ENCODE peak calls at places on chromosome 19, in ten cellular contexts. One of them, this sample, is unnamed. For H3K36me3, the result is how much of the 10 kb centered on the place peaks cover.

GRCh38 chr19:8641908-8642547 is 11.6 kb downstream of the NFILZ start:
- DNase-seq in aorta: no peak
- DNase-seq in CD4-positive, CD25-positive, alpha-beta regulatory T cell: no peak
- DNase-seq in tibial artery: no peak
- DNase-seq in pancreas: no peak
- DNase-seq in gastrocnemius medialis: no peak
- DNase-seq in PC-3: peak
- DNase-seq in cardiac muscle cell: peak
- DNase-seq in esophagus squamous epithelium: no peak
- DNase-seq in CD8-positive, alpha-beta memory T cell: no peak
- DNase-seq in this sample: peak

GRCh38 chr19:54473071-54473941 is at the start of gene CDC42EP5:
- DNase-seq in aorta: peak
- DNase-seq in CD4-positive, CD25-positive, alpha-beta regulatory T cell: no peak
- DNase-seq in tibial artery: peak
- DNase-seq in pancreas: peak
- DNase-seq in gastrocnemius medialis: peak
- DNase-seq in PC-3: no peak
- DNase-seq in cardiac muscle cell: peak
- DNase-seq in esophagus squamous epithelium: no peak
- DNase-seq in CD8-positive, alpha-beta memory T cell: no peak
- DNase-seq in this sample: no peak

GRCh38 chr19:53076984-53077383 is 26.2 kb downstream of the ZNF160 start:
- DNase-seq in aorta: no peak
- DNase-seq in CD4-positive, CD25-positive, alpha-beta regulatory T cell: no peak
- DNase-seq in tibial artery: no peak
- DNase-seq in pancreas: peak
- DNase-seq in gastrocnemius medialis: peak
- DNase-seq in PC-3: peak
- DNase-seq in cardiac muscle cell: peak
- DNase-seq in esophagus squamous epithelium: no peak
- DNase-seq in CD8-positive, alpha-beta memory T cell: no peak
- DNase-seq in this sample: no peak

GRCh38 chr19:45779231-45780145 is 2.8 kb downstream of the DMPK start:
- DNase-seq in aorta: peak
- DNase-seq in CD4-positive, CD25-positive, alpha-beta regulatory T cell: peak
- DNase-seq in tibial artery: peak
- DNase-seq in pancreas: peak
- DNase-seq in gastrocnemius medialis: peak
- DNase-seq in PC-3: peak
- DNase-seq in cardiac muscle cell: peak
- DNase-seq in esophagus squamous epithelium: peak
- DNase-seq in CD8-positive, alpha-beta memory T cell: peak
- DNase-seq in this sample: peak

GRCh38 chr19:18995804-18996241 is 37.5 kb downstream of the SUGP2 start:
- DNase-seq in aorta: peak
- DNase-seq in CD4-positive, CD25-positive, alpha-beta regulatory T cell: no peak
- DNase-seq in tibial artery: no peak
- DNase-seq in pancreas: peak
- DNase-seq in gastrocnemius medialis: no peak
- DNase-seq in PC-3: peak
- DNase-seq in cardiac muscle cell: peak
- DNase-seq in esophagus squamous epithelium: no peak
- DNase-seq in CD8-positive, alpha-beta memory T cell: no peak
- DNase-seq in this sample: peak

GRCh38 chr19:4403005-4403761 is 743 bp downstream of the CHAF1A start:
- DNase-seq in aorta: no peak
- DNase-seq in CD4-positive, CD25-positive, alpha-beta regulatory T cell: no peak
- DNase-seq in tibial artery: no peak
- DNase-seq in pancreas: no peak
- DNase-seq in gastrocnemius medialis: peak
- DNase-seq in PC-3: peak
- DNase-seq in cardiac muscle cell: no peak
- DNase-seq in esophagus squamous epithelium: no peak
- DNase-seq in CD8-positive, alpha-beta memory T cell: no peak
- DNase-seq in this sample: peak

GRCh38 chr19:18153555-18154134 is 682 bp downstream of the PIK3R2 start:
- DNase-seq in aorta: peak
- DNase-seq in CD4-positive, CD25-positive, alpha-beta regulatory T cell: peak
- DNase-seq in tibial artery: no peak
- DNase-seq in pancreas: peak
- DNase-seq in gastrocnemius medialis: no peak
- DNase-seq in PC-3: no peak
- DNase-seq in cardiac muscle cell: no peak
- DNase-seq in esophagus squamous epithelium: no peak
- DNase-seq in CD8-positive, alpha-beta memory T cell: peak
- DNase-seq in this sample: no peak

GRCh38 chr19:35348909-35349611 is 1.4 kb downstream of the FFAR1 start:
- DNase-seq in aorta: no peak
- DNase-seq in CD4-positive, CD25-positive, alpha-beta regulatory T cell: no peak
- DNase-seq in tibial artery: no peak
- DNase-seq in pancreas: peak
- DNase-seq in gastrocnemius medialis: no peak
- DNase-seq in PC-3: no peak
- DNase-seq in cardiac muscle cell: no peak
- DNase-seq in esophagus squamous epithelium: no peak
- DNase-seq in CD8-positive, alpha-beta memory T cell: no peak
- DNase-seq in this sample: no peak

GRCh38 chr19:51354742-51355148 is 11.4 kb downstream of the ETFB start:
- DNase-seq in aorta: no peak
- DNase-seq in CD4-positive, CD25-positive, alpha-beta regulatory T cell: no peak
- DNase-seq in tibial artery: no peak
- DNase-seq in pancreas: no peak
- DNase-seq in gastrocnemius medialis: no peak
- DNase-seq in PC-3: no peak
- DNase-seq in cardiac muscle cell: peak
- DNase-seq in esophagus squamous epithelium: no peak
- DNase-seq in CD8-positive, alpha-beta memory T cell: peak
- DNase-seq in this sample: peak

GRCh38 chr19:35663981-35664380 is 2.3 kb upstream of the UPK1A start:
- DNase-seq in aorta: no peak
- DNase-seq in CD4-positive, CD25-positive, alpha-beta regulatory T cell: no peak
- DNase-seq in tibial artery: no peak
- DNase-seq in pancreas: no peak
- DNase-seq in gastrocnemius medialis: no peak
- DNase-seq in PC-3: no peak
- DNase-seq in cardiac muscle cell: no peak
- DNase-seq in esophagus squamous epithelium: no peak
- DNase-seq in CD8-positive, alpha-beta memory T cell: no peak
- DNase-seq in this sample: no peak

GRCh38 chr19:44401108-44401786 is at the start of gene ZNF285:
- DNase-seq in aorta: peak
- DNase-seq in CD4-positive, CD25-positive, alpha-beta regulatory T cell: peak
- DNase-seq in tibial artery: peak
- DNase-seq in pancreas: peak
- DNase-seq in gastrocnemius medialis: peak
- DNase-seq in PC-3: peak
- DNase-seq in cardiac muscle cell: peak
- DNase-seq in esophagus squamous epithelium: no peak
- DNase-seq in CD8-positive, alpha-beta memory T cell: peak
- DNase-seq in this sample: no peak

GRCh38 chr19:13689050-13689449 is 75.3 kb upstream of the MRI1 start:
- DNase-seq in aorta: no peak
- DNase-seq in CD4-positive, CD25-positive, alpha-beta regulatory T cell: no peak
- DNase-seq in tibial artery: no peak
- DNase-seq in pancreas: no peak
- DNase-seq in gastrocnemius medialis: no peak
- DNase-seq in PC-3: peak
- DNase-seq in cardiac muscle cell: peak
- DNase-seq in esophagus squamous epithelium: no peak
- DNase-seq in CD8-positive, alpha-beta memory T cell: no peak
- DNase-seq in this sample: peak

GRCh38 chr19:12137541-12137940 is 2.6 kb downstream of the ZNF20 start:
- DNase-seq in aorta: no peak
- DNase-seq in CD4-positive, CD25-positive, alpha-beta regulatory T cell: no peak
- DNase-seq in tibial artery: no peak
- DNase-seq in pancreas: no peak
- DNase-seq in gastrocnemius medialis: no peak
- DNase-seq in PC-3: peak
- DNase-seq in cardiac muscle cell: no peak
- DNase-seq in esophagus squamous epithelium: no peak
- DNase-seq in CD8-positive, alpha-beta memory T cell: no peak
- DNase-seq in this sample: no peak

GRCh38 chr19:12133069-12133468 is 7.1 kb downstream of the ZNF20 start:
- DNase-seq in aorta: no peak
- DNase-seq in CD4-positive, CD25-positive, alpha-beta regulatory T cell: no peak
- DNase-seq in tibial artery: no peak
- DNase-seq in pancreas: no peak
- DNase-seq in gastrocnemius medialis: no peak
- DNase-seq in PC-3: no peak
- DNase-seq in cardiac muscle cell: no peak
- DNase-seq in esophagus squamous epithelium: no peak
- DNase-seq in CD8-positive, alpha-beta memory T cell: no peak
- DNase-seq in this sample: no peak
- H3K36me3 ChIP-seq in aorta: under half
- H3K36me3 ChIP-seq in CD4-positive, CD25-positive, alpha-beta regulatory T cell: under half
- H3K36me3 ChIP-seq in tibial artery: half or more
- H3K36me3 ChIP-seq in pancreas: under half
- H3K36me3 ChIP-seq in gastrocnemius medialis: under half
- H3K36me3 ChIP-seq in PC-3: half or more
- H3K36me3 ChIP-seq in cardiac muscle cell: under half
- H3K36me3 ChIP-seq in esophagus squamous epithelium: under half
- H3K36me3 ChIP-seq in CD8-positive, alpha-beta memory T cell: under half
- H3K36me3 ChIP-seq in this sample: under half

GRCh38 chr19:27858981-27859581 is 1353.9 kb downstream of the UQCRFS1 start:
- DNase-seq in aorta: no peak
- DNase-seq in CD4-positive, CD25-positive, alpha-beta regulatory T cell: no peak
- DNase-seq in tibial artery: no peak
- DNase-seq in pancreas: no peak
- DNase-seq in gastrocnemius medialis: no peak
- DNase-seq in PC-3: no peak
- DNase-seq in cardiac muscle cell: no peak
- DNase-seq in esophagus squamous epithelium: no peak
- DNase-seq in CD8-positive, alpha-beta memory T cell: no peak
- DNase-seq in this sample: no peak

GRCh38 chr19:27860309-27860934 is 1352.5 kb downstream of the UQCRFS1 start:
- DNase-seq in aorta: no peak
- DNase-seq in CD4-positive, CD25-positive, alpha-beta regulatory T cell: no peak
- DNase-seq in tibial artery: no peak
- DNase-seq in pancreas: no peak
- DNase-seq in gastrocnemius medialis: no peak
- DNase-seq in PC-3: no peak
- DNase-seq in cardiac muscle cell: no peak
- DNase-seq in esophagus squamous epithelium: no peak
- DNase-seq in CD8-positive, alpha-beta memory T cell: no peak
- DNase-seq in this sample: no peak

GRCh38 chr19:27859689-27860088 is 1353.3 kb downstream of the UQCRFS1 start:
- DNase-seq in aorta: no peak
- DNase-seq in CD4-positive, CD25-positive, alpha-beta regulatory T cell: no peak
- DNase-seq in tibial artery: no peak
- DNase-seq in pancreas: no peak
- DNase-seq in gastrocnemius medialis: no peak
- DNase-seq in PC-3: no peak
- DNase-seq in cardiac muscle cell: no peak
- DNase-seq in esophagus squamous epithelium: no peak
- DNase-seq in CD8-positive, alpha-beta memory T cell: no peak
- DNase-seq in this sample: no peak

GRCh38 chr19:27865927-27866777 is 1346.8 kb downstream of the UQCRFS1 start:
- DNase-seq in aorta: no peak
- DNase-seq in CD4-positive, CD25-positive, alpha-beta regulatory T cell: no peak
- DNase-seq in tibial artery: no peak
- DNase-seq in pancreas: no peak
- DNase-seq in gastrocnemius medialis: no peak
- DNase-seq in PC-3: no peak
- DNase-seq in cardiac muscle cell: no peak
- DNase-seq in esophagus squamous epithelium: no peak
- DNase-seq in CD8-positive, alpha-beta memory T cell: no peak
- DNase-seq in this sample: no peak

GRCh38 chr19:27861411-27861975 is 1351.5 kb downstream of the UQCRFS1 start:
- DNase-seq in aorta: no peak
- DNase-seq in CD4-positive, CD25-positive, alpha-beta regulatory T cell: no peak
- DNase-seq in tibial artery: no peak
- DNase-seq in pancreas: no peak
- DNase-seq in gastrocnemius medialis: no peak
- DNase-seq in PC-3: no peak
- DNase-seq in cardiac muscle cell: no peak
- DNase-seq in esophagus squamous epithelium: no peak
- DNase-seq in CD8-positive, alpha-beta memory T cell: no peak
- DNase-seq in this sample: no peak
- H3K36me3 ChIP-seq in aorta: under half
- H3K36me3 ChIP-seq in CD4-positive, CD25-positive, alpha-beta regulatory T cell: under half
- H3K36me3 ChIP-seq in tibial artery: under half
- H3K36me3 ChIP-seq in pancreas: under half
- H3K36me3 ChIP-seq in gastrocnemius medialis: under half
- H3K36me3 ChIP-seq in PC-3: under half
- H3K36me3 ChIP-seq in cardiac muscle cell: under half
- H3K36me3 ChIP-seq in esophagus squamous epithelium: under half
- H3K36me3 ChIP-seq in CD8-positive, alpha-beta memory T cell: under half
- H3K36me3 ChIP-seq in this sample: under half

DNA sequence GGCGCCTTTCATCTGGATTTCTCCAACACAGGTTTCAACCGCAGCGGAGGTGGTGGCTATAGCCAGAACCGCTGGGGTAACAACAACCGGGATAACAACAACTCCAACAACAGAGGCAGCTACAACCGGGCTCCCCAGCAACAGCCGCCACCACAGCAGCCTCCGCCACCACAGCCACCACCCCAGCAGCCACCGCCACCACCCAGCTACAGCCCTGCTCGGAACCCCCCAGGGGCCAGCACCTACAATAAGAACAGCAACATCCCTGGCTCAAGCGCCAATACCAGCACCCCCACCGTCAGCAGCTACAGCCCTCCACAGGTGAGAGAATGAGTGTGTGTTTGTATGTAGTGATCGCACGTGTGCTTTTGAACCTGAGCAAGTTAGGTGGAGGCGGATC is 6.0 kb upstream of the CCDC97 start:
- DNase-seq in aorta: no peak
- DNase-seq in CD4-positive, CD25-positive, alpha-beta regulatory T cell: no peak
- DNase-seq in tibial artery: no peak
- DNase-seq in pancreas: no peak
- DNase-seq in gastrocnemius medialis: no peak
- DNase-seq in PC-3: no peak
- DNase-seq in cardiac muscle cell: no peak
- DNase-seq in esophagus squamous epithelium: no peak
- DNase-seq in CD8-positive, alpha-beta memory T cell: peak
- DNase-seq in this sample: no peak
- H3K36me3 ChIP-seq in aorta: under half
- H3K36me3 ChIP-seq in CD4-positive, CD25-positive, alpha-beta regulatory T cell: half or more
- H3K36me3 ChIP-seq in tibial artery: half or more
- H3K36me3 ChIP-seq in pancreas: half or more
- H3K36me3 ChIP-seq in gastrocnemius medialis: under half
- H3K36me3 ChIP-seq in PC-3: half or more
- H3K36me3 ChIP-seq in cardiac muscle cell: half or more
- H3K36me3 ChIP-seq in esophagus squamous epithelium: under half
- H3K36me3 ChIP-seq in CD8-positive, alpha-beta memory T cell: under half
- H3K36me3 ChIP-seq in this sample: half or more

DNA sequence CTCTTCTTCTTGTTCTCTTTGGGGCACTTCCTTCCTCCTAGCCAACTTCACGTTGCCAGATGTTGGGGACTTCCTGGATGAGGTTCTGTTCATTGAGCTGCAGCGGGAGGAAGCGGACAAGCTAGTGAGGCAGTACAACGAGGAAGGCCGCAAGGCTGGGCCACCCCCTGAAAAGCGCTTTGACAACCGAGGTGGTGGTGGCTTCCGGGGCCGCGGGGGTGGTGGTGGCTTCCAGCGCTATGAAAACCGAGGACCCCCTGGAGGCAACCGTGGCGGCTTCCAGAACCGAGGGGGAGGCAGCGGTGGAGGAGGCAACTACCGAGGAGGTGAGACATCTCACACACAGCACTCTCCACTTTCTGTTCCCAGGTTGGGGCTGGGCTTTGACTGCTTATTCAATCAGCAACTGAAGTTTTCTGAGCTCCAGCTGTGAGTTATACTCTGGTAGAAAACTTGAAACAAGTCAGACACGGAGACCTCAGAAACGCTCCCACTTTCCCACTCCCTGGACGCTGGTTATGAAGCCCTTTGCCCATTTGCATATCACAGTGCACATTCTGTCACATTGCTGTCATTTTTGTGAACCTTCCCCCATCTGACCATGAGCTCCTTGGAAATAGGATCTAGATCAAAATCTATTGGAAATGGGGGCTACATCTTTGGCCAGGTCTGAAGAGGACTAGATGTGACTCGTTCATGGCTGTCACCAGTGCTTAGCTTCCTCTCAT is 7.2 kb upstream of the CCDC97 start:
- DNase-seq in aorta: no peak
- DNase-seq in CD4-positive, CD25-positive, alpha-beta regulatory T cell: no peak
- DNase-seq in tibial artery: peak
- DNase-seq in pancreas: no peak
- DNase-seq in gastrocnemius medialis: no peak
- DNase-seq in PC-3: no peak
- DNase-seq in cardiac muscle cell: no peak
- DNase-seq in esophagus squamous epithelium: no peak
- DNase-seq in CD8-positive, alpha-beta memory T cell: peak
- DNase-seq in this sample: no peak
- H3K36me3 ChIP-seq in aorta: under half
- H3K36me3 ChIP-seq in CD4-positive, CD25-positive, alpha-beta regulatory T cell: half or more
- H3K36me3 ChIP-seq in tibial artery: half or more
- H3K36me3 ChIP-seq in pancreas: half or more
- H3K36me3 ChIP-seq in gastrocnemius medialis: under half
- H3K36me3 ChIP-seq in PC-3: half or more
- H3K36me3 ChIP-seq in cardiac muscle cell: half or more
- H3K36me3 ChIP-seq in esophagus squamous epithelium: under half
- H3K36me3 ChIP-seq in CD8-positive, alpha-beta memory T cell: under half
- H3K36me3 ChIP-seq in this sample: half or more

This sample was measured in HAP-1.